ENCODE peak calls at places on chromosomes 2 and 18, in four cellular contexts. One of them, this sample, is unnamed.
A peak's percentile ranks its signal among the peaks of the same experiment; 100 is the strongest.

GRCh38 chr2:98471402-98472131 is 26.9 kb downstream of the INPP4A start:
- DNase-seq in mesendoderm: no peak
- DNase-seq in GM23248: no peak
- DNase-seq in neural progenitor cell: no peak
- DNase-seq in this sample: no peak

GRCh38 chr18:44781890-44782289 is 101.2 kb downstream of the SETBP1 start:
- DNase-seq in mesendoderm: peak; percentile 83
- DNase-seq in GM23248: peak; percentile 78
- DNase-seq in neural progenitor cell: peak; percentile 28
- DNase-seq in this sample: no peak

GRCh38 chr18:25231327-25231691 is 120.7 kb downstream of the ZNF521 start:
- DNase-seq in GM23248: no peak
- DNase-seq in mesendoderm: no peak
- DNase-seq in neural progenitor cell: no peak
- DNase-seq in this sample: no peak

GRCh38 chr2:74554821-74555531 is 456 bp downstream of the DOK1 start:
- DNase-seq in GM23248: peak; percentile 67
- DNase-seq in mesendoderm: peak; percentile 69
- DNase-seq in neural progenitor cell: peak; percentile 79
- DNase-seq in this sample: peak; percentile 66

GRCh38 chr2:174925046-174925784 is 80.0 kb downstream of the CHN1 start:
- DNase-seq in GM23248: no peak
- DNase-seq in mesendoderm: peak; percentile 94
- DNase-seq in neural progenitor cell: no peak
- DNase-seq in this sample: peak; percentile 86

GRCh38 chr2:46144133-46144800 is 152.9 kb upstream of the EPAS1 start:
- DNase-seq in mesendoderm: peak; percentile 33
- DNase-seq in GM23248: no peak
- DNase-seq in neural progenitor cell: no peak
- DNase-seq in this sample: peak; percentile 28

GRCh38 chr2:204776781-204777559 is 231.7 kb downstream of the PARD3B start:
- DNase-seq in neural progenitor cell: no peak
- DNase-seq in mesendoderm: no peak
- DNase-seq in GM23248: peak; percentile 31
- DNase-seq in this sample: no peak

GRCh38 chr2:130864830-130865229 is 28.1 kb downstream of the ARHGEF4 start:
- DNase-seq in neural progenitor cell: no peak
- DNase-seq in mesendoderm: no peak
- DNase-seq in GM23248: peak; percentile 27
- DNase-seq in this sample: no peak

GRCh38 chr2:186827426-186827825 is 21.5 kb downstream of the ZSWIM2 start:
- DNase-seq in GM23248: peak; percentile 74
- DNase-seq in neural progenitor cell: no peak
- DNase-seq in mesendoderm: no peak
- DNase-seq in this sample: no peak

GRCh38 chr2:31404302-31404701 is 10.2 kb downstream of the XDH start:
- DNase-seq in neural progenitor cell: no peak
- DNase-seq in GM23248: no peak
- DNase-seq in mesendoderm: no peak
- DNase-seq in this sample: no peak

GRCh38 chr2:159936471-159936870 is 125.9 kb downstream of the PLA2R1 start:
- DNase-seq in mesendoderm: peak; percentile 67
- DNase-seq in neural progenitor cell: no peak
- DNase-seq in GM23248: no peak
- DNase-seq in this sample: peak; percentile 31

GRCh38 chr2:17804358-17804757 is 11.9 kb upstream of the MSGN1 start:
- DNase-seq in neural progenitor cell: no peak
- DNase-seq in GM23248: no peak
- DNase-seq in mesendoderm: no peak
- DNase-seq in this sample: no peak

GRCh38 chr18:25233582-25234362 is 118.2 kb downstream of the ZNF521 start:
- DNase-seq in mesendoderm: peak; percentile 86
- DNase-seq in GM23248: peak; percentile 78
- DNase-seq in neural progenitor cell: no peak
- DNase-seq in this sample: no peak

GRCh38 chr2:219634171-219634940 is 6.9 kb downstream of the SLC4A3 start:
- DNase-seq in neural progenitor cell: no peak
- DNase-seq in mesendoderm: no peak
- DNase-seq in GM23248: no peak
- DNase-seq in this sample: no peak

GRCh38 chr2:178282075-178282474 is 87.8 kb downstream of the OSBPL6 start:
- DNase-seq in mesendoderm: peak; percentile 54
- DNase-seq in GM23248: peak; percentile 40
- DNase-seq in neural progenitor cell: no peak
- DNase-seq in this sample: peak; percentile 71

GRCh38 chr2:11896386-11896785 is 150.0 kb downstream of the LPIN1 start:
- DNase-seq in GM23248: no peak
- DNase-seq in neural progenitor cell: peak; percentile 74
- DNase-seq in mesendoderm: peak; percentile 76
- DNase-seq in this sample: peak; percentile 39

GRCh38 chr18:22176622-22177495 is 7.5 kb downstream of the GATA6 start:
- DNase-seq in neural progenitor cell: peak; percentile 63
- DNase-seq in mesendoderm: no peak
- DNase-seq in GM23248: peak; percentile 40
- DNase-seq in this sample: peak; percentile 55

GRCh38 chr2:26615336-26616031 is 25.7 kb downstream of the CIB4 start:
- DNase-seq in mesendoderm: peak; percentile 60
- DNase-seq in GM23248: no peak
- DNase-seq in neural progenitor cell: no peak
- DNase-seq in this sample: peak; percentile 56

DNA sequence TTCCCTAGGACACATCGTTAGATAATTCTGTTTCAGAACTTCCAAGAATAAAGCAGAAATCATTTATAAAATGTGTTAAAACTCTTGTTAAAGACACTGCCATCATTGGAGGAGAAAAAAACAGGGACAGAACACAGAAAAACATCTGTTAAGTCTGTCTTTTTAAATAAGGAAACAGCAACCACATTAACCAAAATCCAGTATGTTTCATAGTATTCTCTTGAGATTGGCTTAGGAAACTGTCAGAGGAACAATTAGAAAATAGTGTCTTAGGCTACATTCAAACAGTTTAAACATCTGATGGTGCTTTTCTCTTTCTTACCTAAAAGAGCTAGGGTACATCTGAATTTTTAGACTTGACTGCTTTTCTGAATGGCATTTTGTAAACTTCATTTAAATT is 81.6 kb downstream of the PMS1 start:
- DNase-seq in mesendoderm: no peak
- DNase-seq in GM23248: peak; percentile 8
- DNase-seq in neural progenitor cell: no peak
- DNase-seq in this sample: no peak
- H3K4me2 ChIP-seq in mesendoderm: no peak overlapping the region
- H3K4me2 ChIP-seq in GM23248: no peak overlapping the region
- H3K4me2 ChIP-seq in neural progenitor cell: no peak overlapping the region
- H3K4me2 ChIP-seq in this sample: no peak overlapping the region

GRCh38 chr2:134253117-134253704 is 661 bp upstream of the MGAT5 start:
- DNase-seq in GM23248: no peak
- DNase-seq in neural progenitor cell: no peak
- DNase-seq in mesendoderm: no peak
- DNase-seq in this sample: no peak
- H3K4me1 ChIP-seq in GM23248: no peaks in the 10 kb centered on the region
- H3K4me1 ChIP-seq in neural progenitor cell: peaks cover 6% of the 10 kb centered on the region
- H3K4me1 ChIP-seq in mesendoderm: peaks cover 3% of the 10 kb centered on the region
- H3K4me1 ChIP-seq in this sample: no peaks in the 10 kb centered on the region

GRCh38 chr2:239692348-239692747 is 291.5 kb upstream of the HDAC4 start:
- DNase-seq in mesendoderm: no peak
- DNase-seq in GM23248: no peak
- DNase-seq in neural progenitor cell: no peak
- DNase-seq in this sample: no peak
- H3K4me2 ChIP-seq in mesendoderm: no peak overlapping the region
- H3K4me2 ChIP-seq in GM23248: no peak overlapping the region
- H3K4me2 ChIP-seq in neural progenitor cell: no peak overlapping the region
- H3K4me2 ChIP-seq in this sample: no peak overlapping the region

GRCh38 chr2:20631617-20632307 is 19.1 kb downstream of the HS1BP3 start:
- DNase-seq in neural progenitor cell: no peak
- DNase-seq in GM23248: no peak
- DNase-seq in mesendoderm: no peak
- DNase-seq in this sample: no peak
- H3K4me1 ChIP-seq in neural progenitor cell: peaks cover 6% of the 10 kb centered on the region
- H3K4me1 ChIP-seq in GM23248: peaks cover 11% of the 10 kb centered on the region
- H3K4me1 ChIP-seq in mesendoderm: peaks cover 2% of the 10 kb centered on the region
- H3K4me1 ChIP-seq in this sample: peaks cover 6% of the 10 kb centered on the region

GRCh38 chr18:68429809-68430208 is 285.1 kb downstream of the TMX3 start:
- DNase-seq in mesendoderm: no peak
- DNase-seq in GM23248: peak; percentile 60
- DNase-seq in neural progenitor cell: no peak
- DNase-seq in this sample: no peak
- H3K4me2 ChIP-seq in mesendoderm: no peak overlapping the region
- H3K4me2 ChIP-seq in GM23248: peak overlapping the region; percentile 3
- H3K4me2 ChIP-seq in neural progenitor cell: no peak overlapping the region
- H3K4me2 ChIP-seq in this sample: no peak overlapping the region

GRCh38 chr2:43179947-43180346 is 46.5 kb downstream of the ZFP36L2 start:
- DNase-seq in GM23248: no peak
- DNase-seq in neural progenitor cell: peak; percentile 52
- DNase-seq in mesendoderm: peak; percentile 65
- DNase-seq in this sample: peak; percentile 66
- H3K4me1 ChIP-seq in GM23248: peaks cover 22% of the 10 kb centered on the region
- H3K4me1 ChIP-seq in neural progenitor cell: peaks cover 24% of the 10 kb centered on the region
- H3K4me1 ChIP-seq in mesendoderm: peaks cover 8% of the 10 kb centered on the region
- H3K4me1 ChIP-seq in this sample: peaks cover 31% of the 10 kb centered on the region

This sample was measured in GM23338.